ENCODE peak calls at places on chromosomes 5 and 9, in five cellular contexts. U, W, V, C and N are unnamed samples.

GRCh38 chr9:136944094-136944518 is 432 bp downstream of the FBXW5 start:
- DNase-seq in U (no peak), W (no peak), V (peak; percentile 66), C (no peak), N (no peak)

GRCh38 chr9:15135167-15135792 is 171.7 kb downstream of the TTC39B start:
- DNase-seq in U (peak; percentile 85), W (no peak), V (peak; percentile 67), C (peak; percentile 59), N (no peak)

GRCh38 chr5:139905401-139905800 is 109.8 kb downstream of the PSD2 start:
- DNase-seq in U (no peak), W (no peak), V (no peak), C (no peak), N (peak; percentile 40)

GRCh38 chr9:83715794-83716193 is 8.0 kb upstream of the UBQLN1 start:
- DNase-seq in U (no peak), W (no peak), V (no peak), C (no peak), N (no peak)

GRCh38 chr9:89477395-89477794 is 20.5 kb downstream of the SEMA4D start:
- DNase-seq in U (no peak), W (no peak), V (no peak), C (no peak), N (no peak)

GRCh38 chr9:8858250-8859161 is 1058.9 kb upstream of the DMAC1 start:
- DNase-seq in U (no peak), W (no peak), V (no peak), C (no peak), N (no peak)

GRCh38 chr5:41772071-41772470 is 98.2 kb downstream of the OXCT1 start:
- DNase-seq in U (peak; percentile 46), W (no peak), V (no peak), C (no peak), N (no peak)

GRCh38 chr5:126846756-126847155 is 69.8 kb downstream of the LMNB1 start:
- DNase-seq in U (no peak), W (no peak), V (peak; percentile 14), C (no peak), N (no peak)

GRCh38 chr5:42745426-42745825 is 11.2 kb upstream of the CCDC152 start:
- DNase-seq in U (no peak), W (no peak), V (no peak), C (no peak), N (no peak)

GRCh38 chr9:89421595-89421994 is 76.3 kb downstream of the SEMA4D start:
- DNase-seq in U (no peak), W (no peak), V (no peak), C (peak; percentile 59), N (no peak)

GRCh38 chr9:137670391-137671195 is 51.8 kb downstream of the EHMT1 start:
- DNase-seq in U (no peak), W (no peak), V (no peak), C (no peak), N (no peak)

GRCh38 chr9:125544988-125545651 is 161.9 kb downstream of the MAPKAP1 start:
- DNase-seq in U (peak; percentile 92), W (no peak), V (no peak), C (no peak), N (no peak)

GRCh38 chr9:129746092-129746760 is 6.6 kb downstream of the PTGES start:
- DNase-seq in U (no peak), W (no peak), V (peak; percentile 53), C (no peak), N (no peak)

GRCh38 chr5:90803891-90804290 is 245.3 kb downstream of the ADGRV1 start:
- DNase-seq in U (no peak), W (no peak), V (no peak), C (no peak), N (no peak)

GRCh38 chr5:23977996-23978395 is 470.6 kb downstream of the PRDM9 start:
- DNase-seq in U (no peak), W (no peak), V (no peak), C (peak; percentile 27), N (no peak)

GRCh38 chr5:112604741-112605390 is 132.8 kb upstream of the APC start:
- DNase-seq in U (no peak), W (no peak), V (peak; percentile 12), C (no peak), N (no peak)

GRCh38 chr5:136769900-136770684 is 404.7 kb upstream of the TRPC7 start:
- DNase-seq in U (peak; percentile 53), W (peak; percentile 6), V (peak; percentile 50), C (peak; percentile 48), N (no peak)

GRCh38 chr5:148730272-148730954 is 76.1 kb upstream of the HTR4 start:
- DNase-seq in U (no peak), W (no peak), V (peak; percentile 42), C (no peak), N (no peak)

GRCh38 chr5:109682383-109682782 is 7.3 kb upstream of the MAN2A1 start:
- DNase-seq in U (no peak), W (no peak), V (no peak), C (no peak), N (no peak)

GRCh38 chr9:98248737-98249474 is 6.5 kb downstream of the TBC1D2 start:
- DNase-seq in U (no peak), W (no peak), V (peak; percentile 16), C (no peak), N (no peak)

GRCh38 chr9:12814877-12815237 is 40.0 kb downstream of the LURAP1L start:
- DNase-seq in U (no peak), W (no peak), V (no peak), C (no peak), N (no peak)

GRCh38 chr5:98791110-98791509 is 17.6 kb downstream of the RGMB start:
- DNase-seq in U (no peak), W (no peak), V (no peak), C (no peak), N (no peak)

GRCh38 chr5:135477594-135477993 is 25.4 kb upstream of the TIFAB start:
- DNase-seq in U (no peak), W (no peak), V (no peak), C (no peak), N (no peak)

GRCh38 chr9:9924369-9924768 is 688.4 kb downstream of the PTPRD start:
- DNase-seq in U (no peak), W (no peak), V (no peak), C (no peak), N (no peak)

GRCh38 chr9:72554221-72554641 is 32.8 kb downstream of the TMC1 start:
- DNase-seq in U (no peak), W (no peak), V (peak; percentile 85), C (no peak), N (no peak)

GRCh38 chr5:170623576-170624181 is 119.9 kb downstream of the KCNIP1 start:
- DNase-seq in U (no peak), W (peak; percentile 42), V (peak; percentile 51), C (peak; percentile 49), N (no peak)

GRCh38 chr5:134026521-134027202 is 21.9 kb upstream of the VDAC1 start:
- DNase-seq in U (peak; percentile 23), W (no peak), V (peak; percentile 62), C (peak; percentile 49), N (no peak)

GRCh38 chr5:7856855-7857254 is 5.9 kb upstream of the CFAP90 start:
- DNase-seq in U (peak; percentile 49), W (no peak), V (no peak), C (no peak), N (no peak)

GRCh38 chr5:151080620-151081425 is at the start of gene TNIP1:
- DNase-seq in U (peak; percentile 49), W (peak; percentile 91), V (peak; percentile 91), C (peak; percentile 97), N (peak; percentile 95)